ENCODE peak calls at places on chromosomes 12 and 14, in five cellular contexts. I is fibroblast of mammary gland; L is mucosa of gallbladder; D is AG08395; F is activated gamma-delta T cell treated with anti-CD3 and anti-CD28 coated beads, Interleukin-2, amount 50 U/mL, for 16 hours. W is an unnamed sample.

GRCh38 chr14:39446131-39446744 is 14.0 kb upstream of the FBXO33 start:
- DNase-seq in I (no peak), L (no peak), D (no peak), F (no peak), W (no peak)

GRCh38 chr12:49901026-49901425 is 2.7 kb downstream of the FAIM2 start:
- DNase-seq in I (no peak), L (no peak), D (no peak), F (no peak), W (no peak)

GRCh38 chr12:94790822-94791221 is 140.5 kb upstream of the TMCC3 start:
- DNase-seq in I (no peak), L (no peak), D (no peak), F (no peak), W (no peak)

GRCh38 chr14:101110729-101111619 is 207.5 kb upstream of the RTL1 start:
- DNase-seq in I (no peak), L (peak), D (no peak), F (no peak), W (no peak)

GRCh38 chr14:103561381-103562134 is 899 bp downstream of the BAG5 start:
- DNase-seq in I (peak), L (no peak), D (peak), F (peak), W (no peak)

GRCh38 chr14:75522224-75522764 is at the start of gene BATF:
- DNase-seq in I (no peak), L (peak), D (no peak), F (peak), W (peak)

GRCh38 chr12:125272252-125272980 is 207.2 kb downstream of the AACS start:
- DNase-seq in I (no peak), L (no peak), D (peak), F (no peak), W (no peak)

GRCh38 chr14:68253381-68253780 is 433.8 kb downstream of the RAD51B start:
- DNase-seq in I (no peak), L (no peak), D (no peak), F (no peak), W (no peak)

GRCh38 chr12:66279127-66279712 is 23.1 kb upstream of the HELB start:
- DNase-seq in I (peak), L (no peak), D (peak), F (peak), W (no peak)

GRCh38 chr12:131950182-131950913 is 606 bp downstream of the EP400 start:
- DNase-seq in I (no peak), L (no peak), D (peak), F (peak), W (peak)

GRCh38 chr14:40417777-40418401 is 985.7 kb upstream of the FBXO33 start:
- DNase-seq in I (peak), L (peak), D (no peak), F (no peak), W (no peak)

GRCh38 chr12:1502856-1503255 is 91.5 kb downstream of the FBXL14 start:
- DNase-seq in I (peak), L (no peak), D (no peak), F (no peak), W (no peak)

GRCh38 chr14:81819344-81819743 is 285.7 kb upstream of the SEL1L start:
- DNase-seq in I (no peak), L (no peak), D (no peak), F (no peak), W (no peak)

GRCh38 chr14:93042968-93043940 is 72.5 kb downstream of the ITPK1 start:
- DNase-seq in I (peak), L (peak), D (peak), F (no peak), W (peak)

W was measured in transverse colon.